ENCODE peak calls at places on chromosome 11, in four cellular contexts. B is AG04450, V is keratinocyte, G is heart right ventricle. C is an unnamed sample.

GRCh38 chr11:38476808-38477565 is 1879.0 kb upstream of the RAG2 start:
- DNase-seq in V (no peak), G (no peak), B (no peak), C (no peak)

GRCh38 chr11:63227521-63228107 is 15.8 kb downstream of the SLC22A25 start:
- DNase-seq in V (no peak), B (no peak), G (no peak), C (no peak)

GRCh38 chr11:16335236-16335962 is 20.9 kb downstream of the SOX6 start:
- DNase-seq in G (no peak), B (no peak), V (no peak), C (no peak)

GRCh38 chr11:72776844-72777754 is 16.7 kb downstream of the STARD10 start:
- DNase-seq in B (no peak), V (no peak), G (peak; percentile 67), C (no peak)

GRCh38 chr11:117793521-117793920 is 3.5 kb downstream of the DSCAML1 start:
- DNase-seq in B (no peak), G (no peak), V (no peak), C (no peak)

GRCh38 chr11:119696378-119697157 is 32.4 kb downstream of the NECTIN1 start:
- DNase-seq in B (no peak), V (peak; percentile 98), G (no peak), C (peak; percentile 28)

GRCh38 chr11:3877252-3878035 is 22.0 kb downstream of the STIM1 start:
- DNase-seq in V (no peak), G (no peak), B (no peak), C (no peak)

GRCh38 chr11:131762346-131763110 is 392.1 kb downstream of the NTM start:
- DNase-seq in G (no peak), V (no peak), B (no peak), C (no peak)

GRCh38 chr11:35360059-35360530 is 59.3 kb downstream of the SLC1A2 start:
- DNase-seq in G (no peak), B (no peak), V (no peak), C (no peak)

GRCh38 chr11:66325140-66325754 is 8.4 kb upstream of the CD248 start:
- DNase-seq in V (no peak), B (no peak), G (no peak), C (no peak)

GRCh38 chr11:83024270-83024854 is 47.3 kb downstream of the RAB30 start:
- DNase-seq in V (no peak), G (no peak), B (no peak), C (no peak)

GRCh38 chr11:115605397-115606222 is 101.4 kb upstream of the CADM1 start:
- DNase-seq in G (no peak), B (no peak), V (no peak), C (no peak)

GRCh38 chr11:47225552-47226137 is 10.9 kb downstream of the DDB2 start:
- DNase-seq in B (no peak), V (no peak), G (no peak), C (no peak)

GRCh38 chr11:46112961-46113617 is 8.2 kb downstream of the PHF21A start:
- DNase-seq in V (no peak), B (no peak), G (no peak), C (no peak)

GRCh38 chr11:122398167-122398566 is 257.4 kb upstream of the UBASH3B start:
- DNase-seq in G (no peak), V (no peak), B (no peak), C (no peak)

GRCh38 chr11:22169833-22170232 is 23.1 kb upstream of the ANO5 start:
- DNase-seq in V (no peak), B (no peak), G (no peak), C (no peak)

GRCh38 chr11:721913-722811 is 16.1 kb downstream of the EPS8L2 start:
- DNase-seq in G (no peak), V (no peak), B (no peak), C (no peak)

GRCh38 chr11:130635937-130636336 is 187.5 kb downstream of the ADAMTS15 start:
- DNase-seq in B (no peak), V (no peak), G (no peak), C (no peak)

GRCh38 chr11:1299621-1300020 is 9.8 kb downstream of the TOLLIP start:
- DNase-seq in V (no peak), G (peak; percentile 10), B (no peak), C (no peak)

GRCh38 chr11:121437018-121437685 is 15.0 kb upstream of the SORL1 start:
- DNase-seq in V (no peak), B (no peak), G (no peak), C (no peak)

GRCh38 chr11:59261150-59261549 is 48.4 kb upstream of the MPEG1 start:
- DNase-seq in V (no peak), B (no peak), G (no peak), C (no peak)

GRCh38 chr11:116787786-116788486 is at the start of gene ZPR1:
- DNase-seq in G (peak; percentile 86), B (no peak), V (no peak), C (no peak)

GRCh38 chr11:79030448-79030847 is 410.4 kb downstream of the TENM4 start:
- DNase-seq in B (no peak), G (no peak), V (no peak), C (no peak)

GRCh38 chr11:26994579-26995210 is 783 bp downstream of the FIBIN start:
- DNase-seq in B (no peak), V (no peak), G (peak; percentile 18), C (no peak)

GRCh38 chr11:69135420-69136363 is 20.0 kb upstream of the SMIM38 start:
- DNase-seq in B (no peak), V (no peak), G (no peak), C (no peak)

GRCh38 chr11:60594998-60595637 is 79.9 kb downstream of the MS4A13 start:
- DNase-seq in V (no peak), B (no peak), G (no peak), C (no peak)

DNA sequence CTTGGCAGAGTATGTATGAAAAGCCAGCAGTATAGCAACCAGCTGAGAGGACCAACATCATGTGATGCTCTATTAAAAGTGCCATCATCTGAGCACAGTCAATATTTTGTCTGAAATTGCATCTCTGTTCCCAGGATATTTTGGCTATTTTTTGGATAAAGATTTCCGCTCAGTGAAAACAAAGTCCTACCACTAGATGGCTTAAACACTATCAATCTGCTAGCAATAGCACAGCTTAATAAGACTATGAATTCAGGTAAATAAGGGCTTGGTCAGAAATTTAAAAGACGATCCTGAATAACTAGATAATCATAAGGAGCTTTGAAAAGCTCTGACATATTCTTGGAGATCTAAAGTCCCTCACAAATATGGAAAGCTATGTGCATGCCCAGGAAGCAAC is 74.4 kb downstream of the MS4A13 start:
- DNase-seq in B (no peak), V (no peak), G (no peak), C (no peak)
- TF ChIP-seq CTCF in B (no peak), V (no peak), G (no peak), C (peak; percentile 38)

GRCh38 chr11:111409915-111410314 is 30.8 kb upstream of the POU2AF1 start:
- DNase-seq in B (no peak), G (no peak), V (no peak), C (no peak)
- H3K4me3 ChIP-seq in B (no peak overlapping the region), G (no peak overlapping the region), V (no peak overlapping the region), C (no peak overlapping the region)

DNA sequence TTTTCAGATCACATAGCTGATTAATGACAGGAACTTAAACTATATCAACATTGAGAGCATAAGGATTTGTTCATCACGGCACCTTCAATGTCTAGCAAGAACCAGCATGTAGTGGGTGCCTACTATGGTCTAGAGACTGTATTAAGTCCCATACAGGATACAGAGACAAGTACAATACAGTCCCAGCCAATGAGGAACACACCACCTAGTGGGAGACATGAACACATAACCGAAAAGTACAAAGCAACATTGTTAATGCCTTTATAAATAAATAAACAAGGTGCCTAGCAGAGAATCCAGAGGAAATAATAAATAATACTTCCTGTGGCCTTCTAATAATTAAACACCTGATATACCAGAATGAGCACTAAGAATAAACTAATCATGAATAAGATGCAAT is 87.7 kb upstream of the OPCML start:
- DNase-seq in V (no peak), G (no peak), B (no peak), C (no peak)
- TF ChIP-seq CTCF in V (no peak), G (no peak), B (no peak), C (peak; percentile 51)

GRCh38 chr11:61880454-61880853 is 10.9 kb downstream of the FADS3 start:
- DNase-seq in B (no peak), V (no peak), G (no peak), C (no peak)
- H3K4me3 ChIP-seq in B (no peak overlapping the region), V (no peak overlapping the region), G (no peak overlapping the region), C (no peak overlapping the region)

GRCh38 chr11:129354688-129355087 is 21.0 kb upstream of the BARX2 start:
- DNase-seq in V (no peak), B (no peak), G (no peak), C (no peak)

GRCh38 chr11:129352627-129353026 is 23.0 kb upstream of the BARX2 start:
- DNase-seq in G (no peak), B (no peak), V (no peak), C (no peak)

GRCh38 chr11:129346916-129347315 is 28.7 kb upstream of the BARX2 start:
- DNase-seq in B (no peak), G (no peak), V (no peak), C (no peak)

GRCh38 chr11:129348813-129349212 is 26.8 kb upstream of the BARX2 start:
- DNase-seq in B (no peak), G (no peak), V (no peak), C (no peak)
- TF ChIP-seq CTCF in B (no peak), G (no peak), V (no peak), C (no peak)

DNA sequence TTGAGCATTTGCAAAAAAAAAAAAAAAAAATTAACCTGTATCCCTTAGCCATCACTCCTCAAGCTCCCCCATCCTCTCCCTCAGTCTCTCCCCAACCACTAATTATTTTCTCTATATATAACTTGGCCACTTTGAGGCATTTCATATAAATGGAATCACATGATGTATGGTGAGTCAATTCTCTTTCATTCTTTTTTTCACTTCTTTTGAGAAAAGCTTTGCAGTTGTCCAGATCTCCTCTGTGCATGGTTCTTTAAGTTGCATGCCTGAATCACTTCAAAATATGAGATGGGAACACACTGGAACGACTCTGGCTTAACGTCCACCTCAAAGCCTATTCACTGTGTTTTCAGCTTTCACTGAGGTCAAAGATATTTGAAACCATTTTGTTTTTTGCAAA is 40.7 kb downstream of the SHANK2 start:
- DNase-seq in G (no peak), B (no peak), V (no peak), C (no peak)
- H3K4me3 ChIP-seq in G (no peak overlapping the region), B (no peak overlapping the region), V (no peak overlapping the region), C (no peak overlapping the region)

DNA sequence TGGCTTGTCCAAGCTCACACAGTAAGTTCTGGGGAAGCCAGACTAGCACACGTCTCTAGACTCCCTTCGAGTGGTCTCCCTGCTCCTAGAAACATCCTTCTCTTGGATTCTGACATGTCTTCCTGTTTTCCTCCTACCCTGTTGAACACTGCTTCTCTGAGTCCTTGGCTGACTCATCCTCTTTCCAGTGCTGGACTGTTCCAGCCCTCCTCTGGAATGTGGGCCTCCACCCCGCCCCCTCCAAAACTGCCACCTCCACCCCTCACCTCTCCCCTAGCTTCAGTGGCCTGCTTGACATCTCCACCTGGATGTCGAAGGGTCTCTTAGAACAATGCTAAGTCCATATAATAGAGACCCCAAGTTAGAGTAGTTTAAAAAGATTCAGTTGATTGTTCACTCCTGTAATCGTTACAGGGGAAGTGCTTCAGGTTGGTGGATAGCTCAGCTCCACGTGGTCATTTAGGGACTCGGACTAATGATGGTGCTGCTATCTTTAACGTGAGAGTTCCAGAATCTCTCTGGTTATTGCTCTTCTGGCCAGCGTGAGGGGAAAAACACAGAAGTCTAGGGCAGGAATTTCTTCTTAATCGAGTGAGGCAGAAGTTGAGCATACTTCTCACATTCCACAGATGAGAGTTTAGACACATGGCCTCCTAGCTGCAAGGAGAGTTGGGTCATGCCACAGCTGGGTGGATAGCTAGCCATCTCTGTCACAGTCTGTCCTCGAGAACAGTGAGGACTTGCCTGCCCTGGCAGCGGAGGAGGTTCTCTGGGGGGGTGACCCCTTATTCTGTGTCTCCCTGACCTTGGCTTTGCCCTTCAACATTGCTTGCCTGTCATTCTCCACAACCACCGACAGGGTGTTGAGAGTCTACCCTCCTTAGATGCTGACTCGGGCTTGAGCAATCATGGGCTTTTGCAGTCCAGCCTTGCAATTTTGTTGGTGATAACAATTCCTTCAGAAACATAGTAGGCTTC is 4.7 kb upstream of the C11orf96 start:
- DNase-seq in G (no peak), B (no peak), V (peak; percentile 17), C (no peak)
- TF ChIP-seq CTCF in G (no peak), B (peak; percentile 27), V (no peak), C (no peak)